ENCODE peak calls at places on chromosomes 1 and 21, in eight cellular contexts. G is body of pancreas; T is activated naive CD4-positive, alpha-beta T cell treated with anti-CD3 and anti-CD28 coated beads, Interleukin-2, amount 10 ng/mL, durations not matched to agents 7 days and 5 days; P is NCI-H1048; F is cerebellum; V is NCI-H774; A is tibial nerve; I is activated CD8-positive, alpha-beta T cell treated with anti-CD3 and anti-CD28 coated beads for 36 hours. D is an unnamed sample.

GRCh38 chr1:202796670-202797069 is 11.6 kb downstream of the KDM5B start:
- DNase-seq in G (no peak), T (no peak), P (no peak), F (no peak), V (no peak), A (no peak), I (no peak), D (no peak)

GRCh38 chr1:118926261-118926660 is 61.9 kb downstream of the TBX15 start:
- DNase-seq in G (no peak), T (no peak), P (no peak), F (no peak), V (no peak), A (no peak), I (no peak), D (no peak)

GRCh38 chr21:38303300-38303699 is 46.5 kb downstream of the KCNJ15 start:
- DNase-seq in G (no peak), T (no peak), P (no peak), F (no peak), V (no peak), A (peak), I (no peak), D (no peak)

GRCh38 chr1:14095001-14095400 is 395.0 kb downstream of the PRDM2 start:
- DNase-seq in G (peak), T (no peak), P (peak), F (peak), V (peak), A (no peak), I (no peak), D (no peak)

GRCh38 chr1:98385691-98386090 is 275.8 kb upstream of the SNX7 start:
- DNase-seq in G (no peak), T (no peak), P (no peak), F (no peak), V (no peak), A (no peak), I (no peak), D (no peak)

GRCh38 chr1:40895601-40896000 is 33.4 kb upstream of the CITED4 start:
- DNase-seq in G (no peak), T (no peak), P (no peak), F (no peak), V (no peak), A (no peak), I (peak), D (no peak)

GRCh38 chr1:167706931-167707877 is 14.6 kb upstream of the MPZL1 start:
- DNase-seq in G (no peak), T (no peak), P (no peak), F (no peak), V (no peak), A (no peak), I (no peak), D (no peak)

GRCh38 chr1:41354956-41355355 is 6.3 kb upstream of the FOXO6 start:
- DNase-seq in G (no peak), T (no peak), P (no peak), F (no peak), V (no peak), A (no peak), I (no peak), D (no peak)

GRCh38 chr1:2135866-2136265 is 58.7 kb downstream of the FAAP20 start:
- DNase-seq in G (no peak), T (no peak), P (no peak), F (no peak), V (no peak), A (no peak), I (no peak), D (no peak)

GRCh38 chr1:15063783-15064182 is 89.8 kb upstream of the TMEM51 start:
- DNase-seq in G (no peak), T (no peak), P (no peak), F (peak), V (no peak), A (no peak), I (no peak), D (no peak)

D was measured in activated CD4-positive, alpha-beta T cell treated with anti-CD3 and anti-CD28 coated beads, Interleukin-2, amount 10 ng/mL, durations not matched to agents 24 days and 14 days.